ENCODE peak calls at places on chromosomes 13 and 19, in ten cellular contexts. L is substantia nigra; G is amygdala; H is DMS 273 treated with DMSO at 0.1 percent for 48 hours; N is thoracic aorta; E is esophagus squamous epithelium; S is Caco-2; V is NCI-H1105 treated with DMSO at 0.1 percent for 48 hours; C is NCI-H2029 treated with DMSO at 0.1 percent for 48 hours; X is CD4-positive, alpha-beta T cell. R is an unnamed sample.

GRCh38 chr13:22696433-22696832 is 484.3 kb upstream of the SGCG start:
- DNase-seq in L (no peak), G (no peak), H (no peak), N (no peak), E (no peak), S (no peak), V (no peak), C (no peak), X (no peak), R (no peak)

GRCh38 chr19:42282036-42282762 is 13.1 kb downstream of the CIC start:
- DNase-seq in L (no peak), G (no peak), H (no peak), N (no peak), E (no peak), S (no peak), V (no peak), C (no peak), X (no peak), R (no peak)

GRCh38 chr19:42254083-42254849 is 662 bp downstream of the ERF start:
- DNase-seq in L (peak; percentile 83), G (peak; percentile 79), H (no peak), N (no peak), E (no peak), S (peak; percentile 84), V (peak; percentile 18), C (no peak), X (peak; percentile 76), R (no peak)

GRCh38 chr13:25881946-25882574 is 169.8 kb downstream of the SHISA2 start:
- DNase-seq in L (no peak), G (no peak), H (no peak), N (no peak), E (no peak), S (peak; percentile 17), V (peak; percentile 84), C (no peak), X (no peak), R (no peak)

GRCh38 chr13:87889241-87889640 is 218.1 kb downstream of the SLITRK5 start:
- DNase-seq in L (no peak), G (no peak), H (no peak), N (no peak), E (no peak), S (no peak), V (peak; percentile 86), C (no peak), X (no peak), R (no peak)

GRCh38 chr19:55585658-55586339 is 5.2 kb upstream of the ZNF579 start:
- DNase-seq in L (peak; percentile 80), G (peak; percentile 66), H (peak; percentile 14), N (no peak), E (no peak), S (peak; percentile 61), V (peak; percentile 18), C (peak; percentile 26), X (peak; percentile 30), R (no peak)

GRCh38 chr19:4323692-4324091 is 14.9 kb downstream of the STAP2 start:
- DNase-seq in L (no peak), G (no peak), H (no peak), N (no peak), E (no peak), S (no peak), V (no peak), C (no peak), X (no peak), R (no peak)

GRCh38 chr19:51365211-51366049 is 758 bp downstream of the ETFB start:
- DNase-seq in L (peak; percentile 20), G (peak; percentile 32), H (no peak), N (no peak), E (no peak), S (peak; percentile 70), V (no peak), C (no peak), X (no peak), R (no peak)

R was measured in NCI-H446 treated with DMSO at 0.1 percent for 48 hours.